ENCODE peak calls at places on chromosomes 4 and X, in nine cellular contexts. U is pancreas, N is upper lobe of left lung, D is testis, O is esophagus squamous epithelium, Y is fibroblast of lung, J is RWPE2, L is DND-41, M is transverse colon. H is an unnamed sample.

GRCh38 chr4:152508386-152508785 is 27.5 kb downstream of the FBXW7 start:
- DNase-seq in N (no peak), O (no peak), L (no peak), D (no peak), M (no peak), J (no peak), U (no peak), Y (no peak), H (no peak)

GRCh38 chr4:3010998-3011397 is 47.6 kb downstream of the GRK4 start:
- DNase-seq in M (no peak), L (no peak), Y (peak; percentile 75), O (no peak), D (no peak), N (no peak), U (no peak), J (no peak), H (no peak)

GRCh38 chr4:150231108-150231770 is 153.0 kb downstream of the DCLK2 start:
- DNase-seq in M (no peak), U (no peak), O (no peak), Y (peak; percentile 75), L (no peak), N (no peak), J (no peak), D (no peak), H (no peak)

GRCh38 chr4:105979506-105979905 is 84.2 kb downstream of the NPNT start:
- DNase-seq in O (no peak), Y (peak; percentile 23), U (no peak), M (no peak), L (no peak), J (no peak), D (no peak), N (no peak), H (no peak)

GRCh38 chr4:76956961-76957738 is 7.6 kb downstream of the SEPTIN11 start:
- DNase-seq in M (peak; percentile 18), U (no peak), Y (no peak), J (no peak), D (no peak), L (no peak), N (no peak), O (no peak), H (no peak)

GRCh38 chrX:72297953-72298730 is 7.6 kb downstream of the CITED1 start:
- DNase-seq in J (no peak), D (no peak), M (no peak), Y (peak; percentile 19), U (no peak), L (no peak), N (no peak), O (no peak), H (no peak)

GRCh38 chr4:80788798-80789197 is 241.7 kb upstream of the BMP3 start:
- DNase-seq in O (no peak), L (no peak), M (no peak), U (no peak), D (no peak), N (no peak), Y (peak; percentile 24), J (no peak), H (no peak)

GRCh38 chr4:8653326-8654000 is 60.9 kb downstream of the CPZ start:
- DNase-seq in N (no peak), O (no peak), U (no peak), L (no peak), D (no peak), M (no peak), J (no peak), Y (no peak), H (no peak)

GRCh38 chr4:7388627-7389026 is 46.1 kb downstream of the PSAPL1 start:
- DNase-seq in U (peak; percentile 16), J (no peak), O (no peak), N (no peak), Y (no peak), D (no peak), L (no peak), M (no peak), H (no peak)

GRCh38 chr4:17535906-17536305 is 20.9 kb downstream of the CLRN2 start:
- DNase-seq in U (no peak), N (no peak), M (no peak), O (no peak), D (peak; percentile 78), Y (no peak), L (no peak), J (no peak), H (no peak)

GRCh38 chr4:1347410-1347864 is 429 bp downstream of the UVSSA start:
- DNase-seq in M (peak; percentile 76), L (no peak), U (peak; percentile 84), N (peak; percentile 76), J (no peak), O (no peak), Y (peak; percentile 86), D (peak; percentile 72), H (peak; percentile 77)

GRCh38 chrX:123504047-123504446 is 228.8 kb downstream of the THOC2 start:
- DNase-seq in O (no peak), D (no peak), N (no peak), J (no peak), U (no peak), L (no peak), Y (peak; percentile 52), M (no peak), H (no peak)

GRCh38 chr4:112938461-112939058 is 110.9 kb upstream of the ANK2 start:
- DNase-seq in Y (peak; percentile 37), N (no peak), U (no peak), L (no peak), J (no peak), D (no peak), O (no peak), M (no peak), H (no peak)

GRCh38 chr4:106775636-106776035 is 260.5 kb downstream of the DKK2 start:
- DNase-seq in Y (no peak), J (no peak), O (no peak), N (no peak), M (no peak), U (no peak), L (no peak), D (no peak), H (no peak)

GRCh38 chr4:95599777-95600436 is 51.1 kb upstream of the UNC5C start:
- DNase-seq in L (no peak), N (no peak), O (no peak), M (no peak), J (no peak), Y (no peak), D (no peak), U (no peak), H (no peak)

GRCh38 chr4:89434364-89434988 is 126.9 kb upstream of the GPRIN3 start:
- DNase-seq in M (no peak), U (no peak), N (no peak), O (no peak), Y (peak; percentile 30), L (peak; percentile 6), D (no peak), J (no peak), H (no peak)

GRCh38 chrX:28901637-28902036 is 314.4 kb downstream of the IL1RAPL1 start:
- DNase-seq in O (no peak), U (no peak), M (no peak), J (no peak), Y (peak; percentile 74), L (no peak), N (no peak), D (no peak), H (no peak)

GRCh38 chrX:136203438-136203837 is 47.8 kb downstream of the MAP7D3 start:
- DNase-seq in O (no peak), M (no peak), L (no peak), J (no peak), D (no peak), N (no peak), Y (peak; percentile 13), U (no peak), H (no peak)
- H3K4me1 ChIP-seq in O (peaks cover 34% of the 10 kb centered on the region), M (peaks cover 11% of the 10 kb centered on the region), L (no peaks in the 10 kb centered on the region), J (peaks cover 48% of the 10 kb centered on the region), D (no peaks in the 10 kb centered on the region), N (peaks cover 21% of the 10 kb centered on the region), Y (peaks cover 10% of the 10 kb centered on the region), U (no peaks in the 10 kb centered on the region), H (no peaks in the 10 kb centered on the region)

GRCh38 chrX:74940414-74940813 is 15.2 kb upstream of the NEXMIF start:
- DNase-seq in D (no peak), L (no peak), N (no peak), Y (no peak), O (no peak), U (no peak), J (no peak), M (no peak), H (no peak)
- H3K4me3 ChIP-seq in D (no peak overlapping the region), L (no peak overlapping the region), N (no peak overlapping the region), Y (no peak overlapping the region), O (no peak overlapping the region), U (no peak overlapping the region), J (no peak overlapping the region), M (no peak overlapping the region), H (no peak overlapping the region)

GRCh38 chr4:125765936-125766335 is 451.2 kb downstream of the FAT4 start:
- DNase-seq in D (no peak), L (no peak), U (no peak), Y (peak; percentile 13), J (no peak), M (no peak), N (no peak), O (no peak), H (no peak)

GRCh38 chr4:125758438-125758837 is 443.7 kb downstream of the FAT4 start:
- DNase-seq in L (no peak), O (no peak), N (no peak), J (no peak), Y (no peak), M (no peak), U (no peak), D (no peak), H (no peak)

GRCh38 chr4:125760956-125761355 is 446.2 kb downstream of the FAT4 start:
- DNase-seq in N (no peak), D (no peak), M (no peak), O (no peak), L (no peak), U (no peak), Y (no peak), J (no peak), H (no peak)

DNA sequence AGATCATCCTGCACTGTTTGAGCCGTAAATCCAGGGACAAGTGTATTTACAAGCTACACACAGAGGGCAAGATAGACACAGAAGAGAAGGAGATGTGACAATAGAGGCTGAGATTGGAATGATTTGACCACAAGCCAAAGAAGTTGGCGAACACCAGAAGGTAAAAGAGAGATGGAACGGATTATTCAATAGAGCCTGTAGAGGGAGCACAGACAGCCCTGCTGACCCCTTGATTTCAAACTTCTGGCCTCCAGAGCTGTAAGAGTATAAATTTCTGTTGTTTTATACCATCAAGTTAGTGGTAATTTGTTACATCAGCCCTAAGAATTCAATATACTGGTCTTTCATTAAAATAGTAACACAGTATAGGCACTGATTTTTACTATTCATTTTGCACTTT is 447.8 kb downstream of the FAT4 start:
- DNase-seq in L (no peak), J (no peak), N (no peak), M (no peak), O (no peak), U (no peak), D (no peak), Y (no peak), H (no peak)
- TF ChIP-seq CTCF in L (no peak), J (no peak), N (no peak), M (no peak), O (no peak), U (no peak), D (no peak), Y (peak; percentile 35), H (no peak)

DNA sequence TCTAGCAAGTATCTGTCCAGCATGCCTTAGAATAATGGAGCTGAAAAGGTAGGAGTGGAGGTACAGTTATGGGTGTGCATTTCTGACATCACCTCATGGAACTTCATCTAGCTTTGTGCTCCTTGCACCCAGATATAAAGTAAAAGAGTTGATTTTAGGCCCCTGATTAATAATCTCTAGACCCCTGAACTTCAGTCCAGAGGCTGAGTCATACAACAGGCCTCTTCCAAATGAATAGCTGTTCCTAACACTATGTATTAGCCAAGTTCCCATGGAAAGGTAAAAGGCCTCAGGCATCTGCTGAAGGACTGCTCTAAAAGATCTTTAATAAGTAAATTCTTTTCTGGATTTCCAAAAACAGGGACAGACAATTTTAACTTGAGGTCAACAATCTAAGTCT is 16.2 kb downstream of the TBC1D9 start:
- DNase-seq in U (no peak), L (no peak), Y (peak; percentile 24), D (no peak), N (no peak), M (no peak), J (no peak), O (no peak), H (no peak)
- H3K4me1 ChIP-seq in U (peaks cover 9% of the 10 kb centered on the region), L (no peaks in the 10 kb centered on the region), Y (no peaks in the 10 kb centered on the region), D (no peaks in the 10 kb centered on the region), N (peaks cover 21% of the 10 kb centered on the region), M (no peaks in the 10 kb centered on the region), J (peaks cover 24% of the 10 kb centered on the region), O (peaks cover 75% of the 10 kb centered on the region), H (peaks cover 11% of the 10 kb centered on the region)